ENCODE peak calls at places on chromosomes 13 and 19, in eight cellular contexts. X is foreskin keratinocyte, A is esophagus squamous epithelium, Y is T-helper 2 cell, D is brain microvascular endothelial cell, L is amniotic epithelial cell, B is activated T-cell treated with anti-CD3 and anti-CD28 coated beads for 1 hour, T is mammary epithelial cell. P is an unnamed sample.

GRCh38 chr13:90485441-90485840 is 862.0 kb upstream of the MIR17HG start:
- DNase-seq in X (peak), A (no peak), Y (no peak), D (peak), L (peak), B (no peak), T (peak), P (no peak)

GRCh38 chr19:31418055-31418454 is 68.8 kb upstream of the TSHZ3 start:
- DNase-seq in X (peak), A (no peak), Y (no peak), D (no peak), L (no peak), B (no peak), T (peak), P (no peak)

GRCh38 chr13:47549219-47549752 is 451.8 kb downstream of the SUCLA2 start:
- DNase-seq in X (no peak), A (no peak), Y (no peak), D (no peak), L (no peak), B (no peak), T (no peak), P (no peak)

GRCh38 chr19:11673608-11674041 is 65.1 kb downstream of the ZNF823 start:
- DNase-seq in X (no peak), A (no peak), Y (no peak), D (peak), L (peak), B (no peak), T (no peak), P (peak)

GRCh38 chr13:34294483-34295129 is 476.7 kb downstream of the RFC3 start:
- DNase-seq in X (no peak), A (no peak), Y (no peak), D (no peak), L (no peak), B (no peak), T (peak), P (no peak)

GRCh38 chr13:61852116-61852515 is 436.5 kb upstream of the PCDH20 start:
- DNase-seq in X (no peak), A (no peak), Y (peak), D (no peak), L (no peak), B (no peak), T (no peak), P (no peak)

GRCh38 chr19:43438291-43439162 is 23.8 kb downstream of the TEX101 start:
- DNase-seq in X (no peak), A (no peak), Y (peak), D (no peak), L (peak), B (no peak), T (peak), P (no peak)

GRCh38 chr13:87280139-87280538 is 391.0 kb upstream of the SLITRK5 start:
- DNase-seq in X (no peak), A (no peak), Y (no peak), D (no peak), L (peak), B (no peak), T (no peak), P (no peak)

GRCh38 chr19:16087940-16088339 is 11.6 kb downstream of the TPM4 start:
- DNase-seq in X (no peak), A (no peak), Y (no peak), D (no peak), L (no peak), B (no peak), T (no peak), P (no peak)

GRCh38 chr13:105579821-105580707 is 955.4 kb downstream of the EFNB2 start:
- DNase-seq in X (peak), A (no peak), Y (no peak), D (no peak), L (peak), B (no peak), T (peak), P (no peak)

GRCh38 chr19:8254286-8255001 is 45.3 kb downstream of the CERS4 start:
- DNase-seq in X (no peak), A (no peak), Y (no peak), D (no peak), L (no peak), B (no peak), T (no peak), P (no peak)

GRCh38 chr19:12789904-12790619 is 1.2 kb upstream of the JUNB start:
- DNase-seq in X (peak), A (peak), Y (peak), D (peak), L (peak), B (peak), T (peak), P (peak)